ENCODE peak calls at places on chromosomes 11 and 22, in five cellular contexts. Z is stimulated activated CD8-positive, alpha-beta memory T cell treated with anti-CD3 and anti-CD28 coated beads, Interleukin-4, amount 100 ng/mL, for 4 hours; W is CD4-positive, alpha-beta T cell; V is mucosa of descending colon; D is RPMI7951. L is an unnamed sample.

GRCh38 chr11:89175796-89176195 is 1.9 kb upstream of the TYR start:
- DNase-seq in Z (no peak), W (no peak), V (no peak), D (peak), L (no peak)

GRCh38 chr22:49815641-49816071 is 12.0 kb downstream of the BRD1 start:
- DNase-seq in Z (no peak), W (no peak), V (no peak), D (no peak), L (no peak)

GRCh38 chr11:67483901-67484665 is 1.3 kb downstream of the AIP start:
- DNase-seq in Z (no peak), W (no peak), V (no peak), D (no peak), L (no peak)

GRCh38 chr11:8011981-8012444 is 24.9 kb downstream of the EIF3F start:
- DNase-seq in Z (no peak), W (no peak), V (no peak), D (peak), L (no peak)

GRCh38 chr11:43845816-43846215 is 34.8 kb upstream of the ALKBH3 start:
- DNase-seq in Z (no peak), W (no peak), V (no peak), D (peak), L (no peak)

GRCh38 chr11:83909579-83909978 is 623.4 kb upstream of the CCDC90B start:
- DNase-seq in Z (no peak), W (no peak), V (no peak), D (no peak), L (no peak)

GRCh38 chr11:19756675-19757475 is 44.2 kb downstream of the NAV2 start:
- DNase-seq in Z (no peak), W (no peak), V (no peak), D (peak), L (peak)

GRCh38 chr11:11213117-11213516 is 139.9 kb downstream of the CSNK2A3 start:
- DNase-seq in Z (no peak), W (no peak), V (no peak), D (no peak), L (no peak)

GRCh38 chr11:114059278-114059983 is at the start of gene ZBTB16:
- DNase-seq in Z (peak), W (peak), V (peak), D (no peak), L (peak)

GRCh38 chr22:24141586-24141985 is 39.7 kb upstream of the SUSD2 start:
- DNase-seq in Z (no peak), W (no peak), V (no peak), D (peak), L (no peak)

GRCh38 chr22:24333301-24333700 is 62.7 kb downstream of the SPECC1L start:
- DNase-seq in Z (no peak), W (no peak), V (no peak), D (peak), L (no peak)

GRCh38 chr11:44928807-44929206 is 21.9 kb downstream of the TP53I11 start:
- DNase-seq in Z (no peak), W (no peak), V (no peak), D (no peak), L (no peak)

GRCh38 chr11:46198873-46199250 is 77.6 kb upstream of the PHF21A start:
- DNase-seq in Z (no peak), W (no peak), V (no peak), D (no peak), L (no peak)

GRCh38 chr11:64556044-64556720 is 34.8 kb upstream of the SLC22A12 start:
- DNase-seq in Z (no peak), W (no peak), V (no peak), D (no peak), L (no peak)

GRCh38 chr22:42270512-42271190 is at the start of gene TCF20:
- DNase-seq in Z (peak), W (peak), V (peak), D (peak), L (peak)

GRCh38 chr11:33775832-33776231 is 1.5 kb upstream of the FBXO3 start:
- DNase-seq in Z (no peak), W (no peak), V (no peak), D (no peak), L (no peak)

GRCh38 chr11:98061858-98062257 is 958.9 kb upstream of the CNTN5 start:
- DNase-seq in Z (no peak), W (no peak), V (no peak), D (no peak), L (no peak)

GRCh38 chr11:70116386-70117077 is 38.4 kb downstream of the ANO1 start:
- DNase-seq in Z (no peak), W (no peak), V (no peak), D (peak), L (no peak)

GRCh38 chr11:40403321-40403720 is 1056.1 kb downstream of the LRRC4C start:
- DNase-seq in Z (no peak), W (no peak), V (no peak), D (no peak), L (no peak)

GRCh38 chr11:105371311-105371710 is 231.7 kb upstream of the CARD18 start:
- DNase-seq in Z (no peak), W (no peak), V (no peak), D (no peak), L (no peak)

GRCh38 chr22:36579441-36579840 is 50.5 kb upstream of the EIF3D start:
- DNase-seq in Z (no peak), W (no peak), V (no peak), D (no peak), L (no peak)